ENCODE peak calls at places on chromosomes 12 and 14, in ten cellular contexts. W, D, U, F, E, X, A, S, N and Y are unnamed samples.

GRCh38 chr12:76470028-76470939 is 89.3 kb downstream of the OSBPL8 start:
- DNase-seq in W (no peak), D (no peak), U (no peak), F (no peak), E (peak; percentile 59), X (no peak), A (no peak), S (peak; percentile 93), N (no peak), Y (no peak)

GRCh38 chr14:94867931-94868597 is 98.2 kb upstream of the GSC start:
- DNase-seq in W (no peak), D (no peak), U (no peak), F (no peak), E (no peak), X (no peak), A (no peak), S (no peak), N (no peak), Y (no peak)

GRCh38 chr14:81275305-81275950 is 54.7 kb upstream of the GTF2A1 start:
- DNase-seq in W (no peak), D (no peak), U (no peak), F (no peak), E (peak; percentile 25), X (no peak), A (no peak), S (no peak), N (no peak), Y (no peak)

GRCh38 chr12:100427078-100427477 is 46.6 kb upstream of the NR1H4 start:
- DNase-seq in W (no peak), D (peak; percentile 23), U (no peak), F (no peak), E (no peak), X (no peak), A (no peak), S (peak; percentile 72), N (no peak), Y (peak; percentile 49)

GRCh38 chr12:92363295-92364146 is 217.9 kb upstream of the BTG1 start:
- DNase-seq in W (no peak), D (no peak), U (peak; percentile 81), F (peak; percentile 30), E (peak; percentile 26), X (peak; percentile 35), A (peak; percentile 77), S (peak; percentile 4), N (peak; percentile 30), Y (peak; percentile 78)

GRCh38 chr12:58894040-58894439 is 26.3 kb downstream of the LRIG3 start:
- DNase-seq in W (no peak), D (no peak), U (no peak), F (no peak), E (no peak), X (no peak), A (no peak), S (no peak), N (no peak), Y (no peak)

GRCh38 chr14:67396381-67396965 is 15.5 kb downstream of the PLEK2 start:
- DNase-seq in W (no peak), D (no peak), U (no peak), F (no peak), E (no peak), X (no peak), A (no peak), S (peak; percentile 32), N (no peak), Y (no peak)

GRCh38 chr12:130967631-130968030 is 13.9 kb downstream of the ADGRD1 start:
- DNase-seq in W (no peak), D (no peak), U (no peak), F (no peak), E (no peak), X (no peak), A (peak; percentile 56), S (no peak), N (no peak), Y (no peak)

GRCh38 chr14:103072595-103073366 is 11.2 kb upstream of the LBHD2 start:
- DNase-seq in W (no peak), D (no peak), U (peak; percentile 75), F (no peak), E (no peak), X (no peak), A (peak; percentile 59), S (no peak), N (no peak), Y (no peak)

GRCh38 chr12:68759852-68760251 is 13.9 kb downstream of the SLC35E3 start:
- DNase-seq in W (no peak), D (no peak), U (peak; percentile 23), F (no peak), E (no peak), X (no peak), A (no peak), S (no peak), N (no peak), Y (no peak)

GRCh38 chr12:48980953-48981756 is 3.0 kb downstream of the WNT1 start:
- DNase-seq in W (no peak), D (no peak), U (no peak), F (no peak), E (no peak), X (no peak), A (no peak), S (peak; percentile 29), N (no peak), Y (peak; percentile 24)

GRCh38 chr12:34109390-34109789 is 87.1 kb downstream of the ALG10 start:
- DNase-seq in W (no peak), D (no peak), U (peak; percentile 51), F (no peak), E (no peak), X (no peak), A (no peak), S (no peak), N (no peak), Y (no peak)

GRCh38 chr12:114186241-114187002 is 219.5 kb downstream of the TBX5 start:
- DNase-seq in W (no peak), D (no peak), U (no peak), F (no peak), E (no peak), X (no peak), A (no peak), S (no peak), N (no peak), Y (no peak)

GRCh38 chr14:63632932-63633514 is 8.6 kb downstream of the WDR89 start:
- DNase-seq in W (no peak), D (peak; percentile 7), U (no peak), F (no peak), E (no peak), X (no peak), A (no peak), S (peak; percentile 44), N (no peak), Y (no peak)

GRCh38 chr12:69595689-69596088 is 10.4 kb downstream of the CCT2 start:
- DNase-seq in W (no peak), D (no peak), U (no peak), F (no peak), E (no peak), X (no peak), A (no peak), S (no peak), N (no peak), Y (no peak)

GRCh38 chr12:25495336-25496097 is 57.6 kb downstream of the LMNTD1 start:
- DNase-seq in W (no peak), D (no peak), U (no peak), F (no peak), E (no peak), X (no peak), A (no peak), S (peak; percentile 89), N (no peak), Y (no peak)

GRCh38 chr14:91230363-91231035 is 14.0 kb downstream of the GPR68 start:
- DNase-seq in W (no peak), D (no peak), U (no peak), F (no peak), E (no peak), X (no peak), A (no peak), S (peak; percentile 36), N (no peak), Y (no peak)

GRCh38 chr12:63900922-63901793 is 56.7 kb downstream of the SRGAP1 start:
- DNase-seq in W (no peak), D (no peak), U (no peak), F (no peak), E (no peak), X (no peak), A (no peak), S (no peak), N (no peak), Y (no peak)

GRCh38 chr12:53355121-53355520 is 19.0 kb upstream of the SP7 start:
- DNase-seq in W (no peak), D (no peak), U (no peak), F (no peak), E (no peak), X (no peak), A (no peak), S (no peak), N (no peak), Y (no peak)
- H3K27me3 ChIP-seq in W (no peaks in the 10 kb centered on the region), D (no peaks in the 10 kb centered on the region), U (no peaks in the 10 kb centered on the region), F (no peaks in the 10 kb centered on the region), E (no peaks in the 10 kb centered on the region), X (no peaks in the 10 kb centered on the region), A (no peaks in the 10 kb centered on the region), S (no peaks in the 10 kb centered on the region), N (no peaks in the 10 kb centered on the region), Y (no peaks in the 10 kb centered on the region)

GRCh38 chr12:54368709-54369596 is 4.7 kb upstream of the GPR84 start:
- DNase-seq in W (no peak), D (peak; percentile 67), U (peak; percentile 97), F (peak; percentile 94), E (peak; percentile 81), X (peak; percentile 91), A (peak; percentile 95), S (peak; percentile 88), N (peak; percentile 92), Y (peak; percentile 96)
- TF ChIP-seq POLR2A in W (no peak), D (no peak), U (no peak), F (no peak), E (no peak), X (no peak), A (no peak), S (no peak), N (no peak), Y (no peak)

GRCh38 chr14:101191882-101192660 is 288.5 kb upstream of the RTL1 start:
- DNase-seq in W (peak; percentile 88), D (no peak), U (no peak), F (no peak), E (no peak), X (no peak), A (peak; percentile 42), S (no peak), N (peak; percentile 7), Y (peak; percentile 37)
- H3K27me3 ChIP-seq in W (no peaks in the 10 kb centered on the region), D (no peaks in the 10 kb centered on the region), U (no peaks in the 10 kb centered on the region), F (no peaks in the 10 kb centered on the region), E (no peaks in the 10 kb centered on the region), X (no peaks in the 10 kb centered on the region), A (no peaks in the 10 kb centered on the region), S (peaks cover 44% of the 10 kb centered on the region), N (no peaks in the 10 kb centered on the region), Y (no peaks in the 10 kb centered on the region)

DNA sequence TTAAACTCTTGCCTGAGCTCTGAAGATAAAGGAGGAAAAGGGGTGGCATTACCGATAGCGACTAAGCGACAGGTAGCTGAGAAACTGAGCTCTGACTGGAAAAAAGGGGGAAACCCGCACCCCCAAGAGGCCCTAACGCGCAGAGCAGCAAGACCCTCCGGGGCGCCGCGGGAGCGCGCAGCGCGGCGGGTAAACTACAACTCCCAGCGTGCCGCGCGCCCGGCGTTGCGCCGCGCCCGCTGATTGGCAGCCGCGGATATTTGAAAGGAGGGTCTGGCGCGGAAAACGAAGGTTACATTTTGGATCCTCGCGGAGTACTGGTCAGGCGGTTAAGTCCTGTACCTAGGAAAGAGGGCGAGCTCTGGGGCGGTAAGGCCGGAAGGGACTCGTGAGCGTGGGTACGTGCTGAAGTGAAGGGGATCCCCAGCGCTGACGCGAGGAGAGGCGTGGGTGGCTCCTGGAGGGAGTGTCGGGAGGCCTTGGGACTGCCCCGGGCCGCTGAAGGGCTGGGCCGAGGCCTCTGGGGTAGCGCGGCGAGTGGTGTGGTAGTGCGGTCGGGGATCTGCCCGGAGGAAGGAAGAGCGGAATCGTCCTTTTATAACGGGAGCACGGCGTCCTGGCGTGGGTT is at the start of gene ESPL1:
- DNase-seq in W (no peak), D (peak; percentile 38), U (peak; percentile 91), F (peak; percentile 79), E (peak; percentile 47), X (peak; percentile 62), A (peak; percentile 86), S (peak; percentile 75), N (peak; percentile 77), Y (peak; percentile 79)
- TF ChIP-seq POLR2A in W (no peak), D (no peak), U (no peak), F (no peak), E (no peak), X (no peak), A (no peak), S (peak; percentile 45), N (no peak), Y (no peak)